ENCODE peak calls at places on chromosomes 1 and 21, in four cellular contexts. Y is HTR-8/SVneo, Z is kidney, H is GM12891. P is an unnamed sample.

GRCh38 chr1:156706647-156707008 is 1.2 kb upstream of the CRABP2 start:
- DNase-seq in Y (no peak), Z (peak), H (no peak), P (no peak)

GRCh38 chr1:54716299-54717047 is 812 bp downstream of the TTC4 start:
- DNase-seq in H (no peak), Z (no peak), Y (no peak), P (no peak)

GRCh38 chr1:63804829-63805484 is 31.1 kb downstream of the ROR1 start:
- DNase-seq in Y (no peak), Z (no peak), H (no peak), P (no peak)

GRCh38 chr1:59057211-59057694 is 239.6 kb upstream of the FGGY start:
- DNase-seq in Z (peak), H (no peak), Y (peak), P (no peak)

GRCh38 chr21:45993210-45994085 is 11.9 kb downstream of the COL6A1 start:
- DNase-seq in H (no peak), Y (no peak), Z (peak), P (no peak)

GRCh38 chr1:212685429-212685828 is 14.2 kb downstream of the BATF3 start:
- DNase-seq in Y (no peak), Z (no peak), H (no peak), P (no peak)

GRCh38 chr1:50427818-50428779 is 4.9 kb upstream of the DMRTA2 start:
- DNase-seq in H (no peak), Y (no peak), Z (no peak), P (no peak)

GRCh38 chr1:39818482-39818881 is 29.8 kb upstream of the BMP8B start:
- DNase-seq in Y (no peak), Z (no peak), H (no peak), P (no peak)

GRCh38 chr1:34460193-34460592 is 283.5 kb downstream of the C1orf94 start:
- DNase-seq in H (peak), Z (no peak), Y (peak), P (no peak)

GRCh38 chr21:26966360-26966977 is 419 bp downstream of the ADAMTS5 start:
- DNase-seq in H (peak), Z (peak), Y (no peak), P (no peak)

GRCh38 chr1:33182452-33182851 is 609 bp upstream of the TRIM62 start:
- DNase-seq in Y (no peak), H (no peak), Z (no peak), P (no peak)

GRCh38 chr1:174883361-174883760 is 116.4 kb upstream of the CACYBP start:
- DNase-seq in H (no peak), Y (no peak), Z (no peak), P (no peak)

GRCh38 chr1:183024352-183025337 is 1.4 kb downstream of the LAMC1 start:
- DNase-seq in Y (no peak), H (no peak), Z (no peak), P (no peak)

GRCh38 chr1:86195281-86195680 is 38.7 kb upstream of the COL24A1 start:
- DNase-seq in Y (no peak), H (no peak), Z (no peak), P (no peak)

GRCh38 chr1:244730153-244730933 is 77.4 kb downstream of the DESI2 start:
- DNase-seq in H (no peak), Y (no peak), Z (peak), P (no peak)

GRCh38 chr1:1678581-1679380 is 13.8 kb downstream of the SLC35E2B start:
- DNase-seq in Z (peak), Y (no peak), H (peak), P (no peak)

GRCh38 chr1:92901699-92902405 is 59.4 kb downstream of the DIPK1A start:
- DNase-seq in H (no peak), Z (no peak), Y (no peak), P (no peak)

GRCh38 chr1:173473599-173474011 is 3.5 kb upstream of the PRDX6 start:
- DNase-seq in Z (no peak), Y (peak), H (no peak), P (no peak)

GRCh38 chr1:170145691-170146676 is at the start of gene NTMT2:
- DNase-seq in Z (no peak), H (no peak), Y (no peak), P (no peak)

GRCh38 chr1:64469121-64469520 is 808 bp upstream of the CACHD1 start:
- DNase-seq in Y (no peak), H (no peak), Z (no peak), P (no peak)

GRCh38 chr1:192554904-192555303 is 20.7 kb upstream of the RGS1 start:
- DNase-seq in H (no peak), Z (no peak), Y (no peak), P (no peak)

P was measured in HS-27A.